ENCODE peak calls at places on chromosomes 12 and 14, in five cellular contexts. D is sciatic nerve, W is progenitor cell of endocrine pancreas, M is T47D, I is Peyer's patch. U is an unnamed sample.

GRCh38 chr12:52139579-52140062 is 52.2 kb downstream of the KRT80 start:
- DNase-seq in W (peak; percentile 48), D (no peak), I (no peak), M (peak; percentile 84), U (no peak)

GRCh38 chr12:104280703-104281458 is 22.7 kb upstream of the EID3 start:
- DNase-seq in I (no peak), D (no peak), M (no peak), W (no peak), U (no peak)

GRCh38 chr14:99603471-99603933 is 505 bp downstream of the CCDC85C start:
- DNase-seq in I (no peak), M (no peak), W (peak; percentile 32), D (no peak), U (no peak)

GRCh38 chr12:88650715-88651114 is 70.4 kb upstream of the KITLG start:
- DNase-seq in I (no peak), M (no peak), W (no peak), D (no peak), U (no peak)

GRCh38 chr12:117564885-117565284 is 203.5 kb upstream of the NOS1 start:
- DNase-seq in M (no peak), D (no peak), I (no peak), W (no peak), U (peak; percentile 37)

GRCh38 chr12:106142591-106143261 is 4.0 kb upstream of the NUAK1 start:
- DNase-seq in M (no peak), W (no peak), D (no peak), I (no peak), U (no peak)

GRCh38 chr14:94500264-94500663 is 9.0 kb downstream of the SERPINA12 start:
- DNase-seq in D (no peak), W (no peak), I (no peak), M (no peak), U (no peak)

GRCh38 chr14:33736979-33737378 is 213.9 kb downstream of the EGLN3 start:
- DNase-seq in M (no peak), D (no peak), I (no peak), W (no peak), U (no peak)

GRCh38 chr12:116319851-116320621 is 42.5 kb upstream of the MED13L start:
- DNase-seq in D (no peak), I (no peak), W (no peak), M (no peak), U (peak; percentile 95)

GRCh38 chr14:90439874-90440442 is 43.1 kb downstream of the CALM1 start:
- DNase-seq in D (no peak), I (no peak), W (no peak), M (peak; percentile 32), U (no peak)

GRCh38 chr12:94941440-94941862 is 62.0 kb downstream of the NDUFA12 start:
- DNase-seq in W (no peak), I (peak; percentile 17), D (peak; percentile 69), M (no peak), U (peak; percentile 76)

GRCh38 chr14:81414123-81414522 is 14.0 kb upstream of the STON2 start:
- DNase-seq in D (no peak), W (no peak), M (no peak), I (no peak), U (no peak)

GRCh38 chr14:21525995-21526671 is at the start of gene SALL2:
- DNase-seq in D (peak; percentile 85), W (peak; percentile 71), I (peak; percentile 59), M (no peak), U (no peak)

GRCh38 chr14:71361335-71361734 is 454.1 kb downstream of the PCNX1 start:
- DNase-seq in D (no peak), W (no peak), I (no peak), M (no peak), U (no peak)

GRCh38 chr14:100901391-100902183 is 1.9 kb downstream of the RTL1 start:
- DNase-seq in D (peak; percentile 53), W (no peak), M (no peak), I (no peak), U (peak; percentile 60)

GRCh38 chr12:104498211-104498801 is 41.6 kb downstream of the CHST11 start:
- DNase-seq in D (no peak), I (no peak), W (no peak), M (no peak), U (no peak)

GRCh38 chr12:52337054-52337453 is 15.9 kb upstream of the KRT83 start:
- DNase-seq in W (no peak), I (no peak), D (no peak), M (no peak), U (no peak)

GRCh38 chr12:113040722-113041168 is 15.8 kb upstream of the DTX1 start:
- DNase-seq in M (no peak), W (no peak), D (peak; percentile 77), I (no peak), U (peak; percentile 86)

GRCh38 chr14:91229743-91230200 is 14.7 kb downstream of the GPR68 start:
- DNase-seq in I (peak; percentile 77), M (no peak), W (no peak), D (no peak), U (no peak)

GRCh38 chr14:75711796-75712211 is 50.8 kb downstream of the TTLL5 start:
- DNase-seq in M (peak; percentile 72), I (no peak), D (peak; percentile 61), W (peak; percentile 13), U (peak; percentile 53)

GRCh38 chr12:110790301-110790700 is 47.6 kb upstream of the PPP1CC start:
- DNase-seq in M (no peak), I (no peak), W (no peak), D (no peak), U (no peak)

GRCh38 chr14:75090353-75090752 is 20.9 kb downstream of the ZC2HC1C start:
- DNase-seq in I (no peak), W (no peak), M (no peak), D (no peak), U (no peak)

U was measured in ascending aorta.